ENCODE peak calls at places on chromosomes 6 and 20, in seven cellular contexts. V, S, T, I, E, R and A are unnamed samples.

GRCh38 chr6:125099211-125100017 is 54.2 kb upstream of the TPD52L1 start:
- DNase-seq in I (peak; percentile 33), E (peak; percentile 40), S (peak; percentile 81), V (peak; percentile 34), R (peak; percentile 19), T (peak; percentile 34), A (peak; percentile 46)

GRCh38 chr20:13685623-13686022 is 46.9 kb upstream of the TASP1 start:
- DNase-seq in I (no peak), V (no peak), T (no peak), S (no peak), R (no peak), E (no peak), A (no peak)

GRCh38 chr20:4041748-4042411 is 26.5 kb upstream of the RNF24 start:
- DNase-seq in V (no peak), S (no peak), T (peak; percentile 96), R (no peak), I (peak; percentile 98), E (peak; percentile 90), A (no peak)

GRCh38 chr6:145315982-145316600 is 419.2 kb downstream of the EPM2A start:
- DNase-seq in R (no peak), V (no peak), I (no peak), E (no peak), S (no peak), T (no peak), A (no peak)

GRCh38 chr6:105483492-105483891 is 80.6 kb upstream of the PREP start:
- DNase-seq in R (no peak), S (no peak), V (no peak), I (no peak), E (no peak), T (no peak), A (no peak)

GRCh38 chr6:99980741-99981140 is 13.3 kb downstream of the MCHR2 start:
- DNase-seq in S (no peak), T (no peak), E (no peak), R (no peak), V (no peak), I (no peak), A (no peak)

GRCh38 chr20:11791316-11792228 is 126.1 kb upstream of the BTBD3 start:
- DNase-seq in T (no peak), V (no peak), E (no peak), S (no peak), R (no peak), I (no peak), A (no peak)

GRCh38 chr6:161444464-161444863 is 170.6 kb upstream of the AGPAT4 start:
- DNase-seq in T (no peak), I (peak; percentile 65), S (no peak), V (no peak), R (no peak), E (no peak), A (no peak)

GRCh38 chr6:158256746-158257424 is 55.4 kb upstream of the TULP4 start:
- DNase-seq in R (no peak), I (no peak), V (no peak), E (no peak), T (no peak), S (no peak), A (no peak)

GRCh38 chr20:60986757-60987156 is 265.3 kb upstream of the CDH4 start:
- DNase-seq in V (no peak), S (no peak), T (no peak), R (no peak), I (no peak), E (no peak), A (no peak)

GRCh38 chr6:14786008-14786407 is 459.9 kb upstream of the JARID2 start:
- DNase-seq in V (no peak), R (no peak), S (no peak), I (no peak), E (no peak), T (no peak), A (no peak)

GRCh38 chr20:63163596-63164560 is 52.1 kb downstream of the YTHDF1 start:
- DNase-seq in S (no peak), R (no peak), E (no peak), T (no peak), V (no peak), I (no peak), A (no peak)

GRCh38 chr20:59933296-59933848 is at the start of gene SYCP2:
- DNase-seq in E (peak; percentile 61), S (no peak), T (peak; percentile 43), V (no peak), I (peak; percentile 63), R (peak; percentile 69), A (no peak)

GRCh38 chr20:63553251-63553932 is 567 bp upstream of the FNDC11 start:
- DNase-seq in E (peak; percentile 85), V (peak; percentile 70), R (peak; percentile 87), T (peak; percentile 85), I (peak; percentile 76), S (peak; percentile 86), A (peak; percentile 78)

GRCh38 chr6:107714104-107714503 is 110.0 kb downstream of the SCML4 start:
- DNase-seq in T (no peak), E (no peak), S (no peak), I (no peak), R (no peak), V (no peak), A (no peak)

GRCh38 chr6:31582230-31582601 is at the start of gene LTB:
- DNase-seq in S (no peak), E (no peak), R (no peak), T (no peak), V (no peak), I (no peak), A (no peak)

GRCh38 chr20:49862607-49863200 is 50.1 kb downstream of the SLC9A8 start:
- DNase-seq in S (no peak), T (no peak), E (no peak), I (no peak), V (no peak), R (no peak), A (no peak)

GRCh38 chr20:833450-834150 is at the start of gene FAM110A:
- DNase-seq in T (peak; percentile 97), S (peak; percentile 94), I (peak; percentile 95), E (peak; percentile 98), R (peak; percentile 96), V (peak; percentile 81), A (peak; percentile 38)
- TF ChIP-seq CTCF in T (no peak), S (no peak), I (no peak), E (no peak), R (no peak), V (no peak), A (no peak)

GRCh38 chr6:33417903-33418689 is at the start of gene CUTA:
- DNase-seq in R (peak; percentile 93), I (peak; percentile 99), S (peak; percentile 100), T (peak; percentile 98), V (peak; percentile 95), E (peak; percentile 99), A (peak; percentile 90)
- TF ChIP-seq CTCF in R (peak; percentile 26), I (no peak), S (no peak), T (no peak), V (peak; percentile 43), E (no peak), A (peak; percentile 36)

GRCh38 chr20:45456632-45457031 is 12.9 kb upstream of the WFDC2 start:
- DNase-seq in E (peak; percentile 70), S (no peak), I (no peak), T (peak; percentile 77), V (no peak), R (peak; percentile 35), A (no peak)
- TF ChIP-seq CTCF in E (no peak), S (no peak), I (no peak), T (peak; percentile 51), V (peak; percentile 61), R (peak; percentile 36), A (peak; percentile 41)

GRCh38 chr20:17882834-17883591 is 85.6 kb downstream of the SNX5 start:
- DNase-seq in S (no peak), T (no peak), V (no peak), E (no peak), I (no peak), R (no peak), A (no peak)

GRCh38 chr20:17882065-17882833 is 86.3 kb downstream of the SNX5 start:
- DNase-seq in R (no peak), I (no peak), E (no peak), S (no peak), T (no peak), V (no peak), A (no peak)

GRCh38 chr20:17884318-17885003 is 84.1 kb downstream of the SNX5 start:
- DNase-seq in E (no peak), T (no peak), S (no peak), V (no peak), I (no peak), R (no peak), A (no peak)

GRCh38 chr20:17885076-17885475 is 83.5 kb downstream of the SNX5 start:
- DNase-seq in S (no peak), V (no peak), I (no peak), T (no peak), R (no peak), E (no peak), A (no peak)

DNA sequence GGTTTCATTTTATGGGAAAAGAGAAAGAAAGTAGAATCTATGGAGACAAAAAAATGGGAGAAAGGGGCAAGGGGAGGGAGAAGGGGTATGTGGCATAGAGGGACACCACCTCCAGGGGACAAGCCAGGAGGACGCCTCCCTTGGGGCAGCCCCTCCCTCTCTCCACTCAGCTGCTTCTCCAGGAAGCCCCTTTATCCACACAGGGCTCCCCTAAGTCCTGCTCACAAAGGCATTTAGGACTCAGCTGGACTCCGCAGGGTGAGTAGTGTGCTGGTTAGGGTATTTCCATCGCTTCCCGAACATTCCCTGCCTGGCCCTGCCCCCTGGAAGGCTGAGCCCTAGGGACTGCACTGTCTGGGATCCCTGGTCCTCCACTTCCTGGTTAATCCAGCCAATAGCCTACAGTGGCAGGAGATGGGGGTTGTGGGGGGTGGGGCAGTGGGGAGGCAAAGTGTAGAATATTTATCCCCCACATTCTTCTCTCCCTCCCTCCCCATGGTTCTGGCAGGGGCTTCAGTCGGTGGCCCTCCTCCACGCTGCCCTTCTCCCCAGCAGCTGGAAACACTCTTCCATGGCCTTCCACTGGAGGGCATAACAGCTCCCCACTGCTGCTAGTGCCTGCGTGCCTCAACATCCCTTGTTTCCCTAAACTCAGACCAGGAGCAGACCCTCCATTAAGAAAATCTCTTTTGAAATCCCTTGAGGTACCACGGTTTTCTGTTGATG is 84.8 kb downstream of the SNX5 start:
- DNase-seq in T (no peak), E (no peak), V (no peak), R (no peak), S (no peak), I (no peak), A (no peak)
- TF ChIP-seq CTCF in T (no peak), E (no peak), V (no peak), R (no peak), S (no peak), I (no peak), A (no peak)